ENCODE peak calls at places on chromosomes 16 and 17, in seven cellular contexts. One of them, this sample, is unnamed.

GRCh38 chr16:88920618-88921602 is 54.5 kb upstream of the PABPN1L start:
- DNase-seq in CD4-positive, CD25-positive, alpha-beta regulatory T cell: peak; percentile 52
- DNase-seq in CD8-positive, alpha-beta T cell: no peak
- DNase-seq in neural progenitor cell: no peak
- DNase-seq in tibial artery: no peak
- DNase-seq in adrenal gland: no peak
- DNase-seq in PC-9: peak; percentile 77
- DNase-seq in this sample: no peak

GRCh38 chr17:1169471-1169908 is 10.3 kb downstream of the ABR start:
- DNase-seq in CD4-positive, CD25-positive, alpha-beta regulatory T cell: no peak
- DNase-seq in CD8-positive, alpha-beta T cell: no peak
- DNase-seq in neural progenitor cell: no peak
- DNase-seq in tibial artery: no peak
- DNase-seq in adrenal gland: peak; percentile 84
- DNase-seq in PC-9: no peak
- DNase-seq in this sample: no peak

GRCh38 chr16:71426069-71426879 is 15.6 kb downstream of the TLE7 start:
- DNase-seq in CD4-positive, CD25-positive, alpha-beta regulatory T cell: peak; percentile 8
- DNase-seq in CD8-positive, alpha-beta T cell: peak; percentile 25
- DNase-seq in neural progenitor cell: peak; percentile 88
- DNase-seq in tibial artery: no peak
- DNase-seq in adrenal gland: no peak
- DNase-seq in PC-9: peak; percentile 31
- DNase-seq in this sample: no peak

GRCh38 chr17:8707591-8708453 is 36.8 kb downstream of the CCDC42 start:
- DNase-seq in CD4-positive, CD25-positive, alpha-beta regulatory T cell: no peak
- DNase-seq in CD8-positive, alpha-beta T cell: no peak
- DNase-seq in neural progenitor cell: no peak
- DNase-seq in tibial artery: peak; percentile 69
- DNase-seq in adrenal gland: no peak
- DNase-seq in PC-9: no peak
- DNase-seq in this sample: no peak

GRCh38 chr17:5191541-5192417 is at the start of gene ZNF594:
- DNase-seq in CD4-positive, CD25-positive, alpha-beta regulatory T cell: peak; percentile 98
- DNase-seq in CD8-positive, alpha-beta T cell: peak; percentile 98
- DNase-seq in neural progenitor cell: peak; percentile 96
- DNase-seq in tibial artery: peak; percentile 97
- DNase-seq in adrenal gland: peak; percentile 97
- DNase-seq in PC-9: peak; percentile 98
- DNase-seq in this sample: peak; percentile 98

GRCh38 chr17:66317629-66318028 is 15.2 kb downstream of the PRKCA start:
- DNase-seq in CD4-positive, CD25-positive, alpha-beta regulatory T cell: no peak
- DNase-seq in CD8-positive, alpha-beta T cell: no peak
- DNase-seq in neural progenitor cell: no peak
- DNase-seq in tibial artery: no peak
- DNase-seq in adrenal gland: no peak
- DNase-seq in PC-9: no peak
- DNase-seq in this sample: no peak

GRCh38 chr17:60729854-60730253 is 52.2 kb downstream of the BCAS3 start:
- DNase-seq in CD4-positive, CD25-positive, alpha-beta regulatory T cell: no peak
- DNase-seq in CD8-positive, alpha-beta T cell: no peak
- DNase-seq in neural progenitor cell: no peak
- DNase-seq in tibial artery: no peak
- DNase-seq in adrenal gland: no peak
- DNase-seq in PC-9: no peak
- DNase-seq in this sample: no peak

GRCh38 chr16:49405123-49405522 is 31.5 kb downstream of the C16orf78 start:
- DNase-seq in CD4-positive, CD25-positive, alpha-beta regulatory T cell: no peak
- DNase-seq in CD8-positive, alpha-beta T cell: no peak
- DNase-seq in neural progenitor cell: no peak
- DNase-seq in tibial artery: no peak
- DNase-seq in adrenal gland: no peak
- DNase-seq in PC-9: no peak
- DNase-seq in this sample: no peak

GRCh38 chr17:44610871-44611270 is 45.4 kb upstream of the MEIOC start:
- DNase-seq in CD4-positive, CD25-positive, alpha-beta regulatory T cell: no peak
- DNase-seq in CD8-positive, alpha-beta T cell: no peak
- DNase-seq in neural progenitor cell: no peak
- DNase-seq in tibial artery: no peak
- DNase-seq in adrenal gland: no peak
- DNase-seq in PC-9: no peak
- DNase-seq in this sample: no peak

GRCh38 chr16:583470-583814 is 6.4 kb upstream of the RAB40C start:
- DNase-seq in CD4-positive, CD25-positive, alpha-beta regulatory T cell: no peak
- DNase-seq in CD8-positive, alpha-beta T cell: no peak
- DNase-seq in neural progenitor cell: no peak
- DNase-seq in tibial artery: no peak
- DNase-seq in adrenal gland: no peak
- DNase-seq in PC-9: no peak
- DNase-seq in this sample: no peak

GRCh38 chr16:27326251-27326650 is 12.5 kb downstream of the IL4R start:
- DNase-seq in CD4-positive, CD25-positive, alpha-beta regulatory T cell: no peak
- DNase-seq in CD8-positive, alpha-beta T cell: no peak
- DNase-seq in neural progenitor cell: no peak
- DNase-seq in tibial artery: no peak
- DNase-seq in adrenal gland: no peak
- DNase-seq in PC-9: no peak
- DNase-seq in this sample: peak; percentile 12

GRCh38 chr16:27323781-27324561 is 10.2 kb downstream of the IL4R start:
- DNase-seq in CD4-positive, CD25-positive, alpha-beta regulatory T cell: no peak
- DNase-seq in CD8-positive, alpha-beta T cell: no peak
- DNase-seq in neural progenitor cell: no peak
- DNase-seq in tibial artery: peak; percentile 54
- DNase-seq in adrenal gland: peak; percentile 62
- DNase-seq in PC-9: no peak
- DNase-seq in this sample: no peak

GRCh38 chr16:27324851-27325301 is 11.1 kb downstream of the IL4R start:
- DNase-seq in CD4-positive, CD25-positive, alpha-beta regulatory T cell: no peak
- DNase-seq in CD8-positive, alpha-beta T cell: no peak
- DNase-seq in neural progenitor cell: peak; percentile 32
- DNase-seq in tibial artery: peak; percentile 71
- DNase-seq in adrenal gland: no peak
- DNase-seq in PC-9: no peak
- DNase-seq in this sample: no peak

GRCh38 chr16:27326738-27327585 is 13.2 kb downstream of the IL4R start:
- DNase-seq in CD4-positive, CD25-positive, alpha-beta regulatory T cell: peak; percentile 72
- DNase-seq in CD8-positive, alpha-beta T cell: peak; percentile 39
- DNase-seq in neural progenitor cell: peak; percentile 71
- DNase-seq in tibial artery: peak; percentile 94
- DNase-seq in adrenal gland: peak; percentile 95
- DNase-seq in PC-9: peak; percentile 97
- DNase-seq in this sample: no peak

DNA sequence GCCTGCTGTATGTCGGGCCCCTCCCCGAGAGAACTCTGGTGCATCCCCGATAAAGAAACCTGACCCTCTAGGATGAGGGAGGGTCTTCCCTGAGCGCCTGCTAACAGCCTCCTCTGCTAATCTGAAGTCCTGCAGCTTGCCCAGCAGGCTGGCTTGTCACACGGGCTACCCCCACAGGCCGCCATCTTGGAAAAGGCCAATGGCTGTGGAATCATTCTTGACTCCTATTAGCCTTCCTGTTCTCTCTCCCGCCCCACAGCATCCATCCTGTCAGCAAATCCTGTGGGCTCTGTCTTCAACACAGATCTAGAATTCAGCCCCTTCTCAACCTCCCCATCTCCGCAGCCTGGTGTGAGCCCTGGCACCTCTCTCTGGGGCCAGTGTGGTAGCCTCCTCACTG is 12.0 kb downstream of the IL4R start:
- DNase-seq in CD4-positive, CD25-positive, alpha-beta regulatory T cell: no peak
- DNase-seq in CD8-positive, alpha-beta T cell: no peak
- DNase-seq in neural progenitor cell: no peak
- DNase-seq in tibial artery: peak; percentile 57
- DNase-seq in adrenal gland: no peak
- DNase-seq in PC-9: no peak
- DNase-seq in this sample: peak; percentile 42
- H3K4me1 ChIP-seq in CD4-positive, CD25-positive, alpha-beta regulatory T cell: peaks cover 58% of the 10 kb centered on the region
- H3K4me1 ChIP-seq in CD8-positive, alpha-beta T cell: peaks cover 60% of the 10 kb centered on the region
- H3K4me1 ChIP-seq in neural progenitor cell: peaks cover 18% of the 10 kb centered on the region
- H3K4me1 ChIP-seq in tibial artery: peaks cover 73% of the 10 kb centered on the region
- H3K4me1 ChIP-seq in adrenal gland: peaks cover 70% of the 10 kb centered on the region
- H3K4me1 ChIP-seq in PC-9: peaks cover 73% of the 10 kb centered on the region
- H3K4me1 ChIP-seq in this sample: peaks cover 85% of the 10 kb centered on the region

DNA sequence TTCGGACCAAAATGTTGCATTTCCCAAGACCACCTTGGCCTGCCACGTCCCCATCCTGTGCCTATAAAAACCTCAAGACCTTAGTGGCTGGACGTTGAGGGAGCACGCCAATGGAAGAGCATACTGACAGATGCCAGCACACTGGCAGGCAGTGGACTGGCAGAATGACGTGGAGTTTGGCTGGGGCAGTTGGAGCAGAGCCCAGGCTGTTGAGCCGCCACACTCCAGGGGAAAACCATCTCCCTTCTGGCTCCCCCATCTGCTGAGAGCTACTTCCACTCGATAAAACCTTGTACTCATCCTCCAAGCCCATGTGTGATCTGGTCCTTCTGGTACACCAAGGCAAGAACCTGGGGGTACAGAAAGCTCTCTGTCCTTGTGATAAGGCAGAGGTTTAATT is 494.1 kb downstream of the CDH11 start:
- DNase-seq in CD4-positive, CD25-positive, alpha-beta regulatory T cell: no peak
- DNase-seq in CD8-positive, alpha-beta T cell: no peak
- DNase-seq in neural progenitor cell: no peak
- DNase-seq in tibial artery: no peak
- DNase-seq in adrenal gland: no peak
- DNase-seq in PC-9: no peak
- DNase-seq in this sample: no peak
- H3K4me3 ChIP-seq in CD4-positive, CD25-positive, alpha-beta regulatory T cell: no peak overlapping the region
- H3K4me3 ChIP-seq in CD8-positive, alpha-beta T cell: no peak overlapping the region
- H3K4me3 ChIP-seq in neural progenitor cell: no peak overlapping the region
- H3K4me3 ChIP-seq in tibial artery: no peak overlapping the region
- H3K4me3 ChIP-seq in adrenal gland: no peak overlapping the region
- H3K4me3 ChIP-seq in PC-9: no peak overlapping the region
- H3K4me3 ChIP-seq in this sample: no peak overlapping the region

DNA sequence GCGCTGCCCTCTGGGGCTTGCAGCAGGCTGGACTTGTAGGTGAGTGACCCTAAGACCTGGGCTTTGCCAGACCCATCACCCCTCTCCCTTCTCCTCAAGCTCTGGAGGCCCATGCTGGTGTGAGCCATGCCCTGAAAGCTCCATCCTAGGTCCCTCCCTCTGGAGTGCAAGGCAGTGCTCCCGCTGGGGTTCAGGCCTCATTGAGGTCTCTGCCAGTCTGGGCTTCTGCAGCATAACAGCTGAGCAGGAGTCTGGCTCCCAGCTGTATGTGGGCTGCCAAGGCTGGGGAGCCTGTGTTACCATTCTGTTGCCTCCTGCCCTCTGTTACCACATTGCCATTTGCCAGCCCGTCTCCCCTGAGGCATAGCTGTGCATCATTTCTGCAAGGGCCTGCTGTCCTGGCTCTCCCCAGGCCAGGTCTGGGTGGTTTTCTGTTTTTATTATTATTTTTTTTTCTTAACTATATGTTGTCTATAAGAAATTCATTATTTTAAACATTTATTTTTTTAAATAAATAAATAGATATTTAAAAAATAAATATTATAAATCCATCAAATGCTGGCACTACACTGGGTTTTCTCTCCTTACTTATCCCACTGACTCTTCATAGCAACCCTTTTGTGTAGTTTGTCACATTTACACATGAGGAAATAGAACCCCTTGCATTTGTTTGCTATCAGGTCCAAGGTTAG is 4.2 kb downstream of the SLC9A5 start:
- DNase-seq in CD4-positive, CD25-positive, alpha-beta regulatory T cell: no peak
- DNase-seq in CD8-positive, alpha-beta T cell: no peak
- DNase-seq in neural progenitor cell: no peak
- DNase-seq in tibial artery: no peak
- DNase-seq in adrenal gland: no peak
- DNase-seq in PC-9: no peak
- DNase-seq in this sample: no peak
- H3K9me3 ChIP-seq in CD4-positive, CD25-positive, alpha-beta regulatory T cell: no peaks in the 10 kb centered on the region
- H3K9me3 ChIP-seq in CD8-positive, alpha-beta T cell: no peaks in the 10 kb centered on the region
- H3K9me3 ChIP-seq in neural progenitor cell: no peaks in the 10 kb centered on the region
- H3K9me3 ChIP-seq in tibial artery: no peaks in the 10 kb centered on the region
- H3K9me3 ChIP-seq in adrenal gland: no peaks in the 10 kb centered on the region
- H3K9me3 ChIP-seq in PC-9: no peaks in the 10 kb centered on the region
- H3K9me3 ChIP-seq in this sample: no peaks in the 10 kb centered on the region

DNA sequence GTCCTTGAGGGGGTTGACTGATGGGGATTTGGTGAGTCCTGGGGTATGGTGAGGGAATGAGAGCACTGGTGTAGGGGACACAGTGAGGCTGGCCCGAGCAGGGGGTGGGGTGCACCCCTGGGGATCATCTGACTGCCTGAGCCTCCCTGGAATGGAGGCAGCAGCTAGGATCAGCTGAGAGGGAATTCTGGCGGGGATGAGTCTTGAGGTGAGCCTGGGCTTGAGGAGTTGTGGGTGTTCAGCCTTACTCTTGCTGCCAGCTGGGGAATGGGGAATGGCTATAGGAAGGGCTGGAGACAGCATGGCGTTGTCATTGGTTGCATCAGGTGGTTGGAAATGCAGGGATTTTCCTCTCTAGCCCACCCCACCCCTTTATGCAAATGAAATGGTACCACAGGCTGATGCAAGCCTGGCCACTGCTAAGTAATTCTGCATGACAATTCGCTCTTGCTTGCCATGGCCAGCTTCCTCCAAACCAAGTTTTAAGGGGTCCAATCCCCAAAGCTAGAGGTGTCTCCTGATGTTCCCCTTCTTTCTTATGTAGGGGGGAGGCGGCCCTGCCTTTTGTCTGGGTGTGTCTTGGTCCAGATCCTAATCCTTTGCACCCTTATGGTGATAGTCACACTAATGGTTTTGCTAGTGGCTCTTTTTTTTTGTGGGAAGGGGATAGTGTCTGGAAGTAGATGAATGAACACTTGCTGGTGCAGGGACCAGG is 7.5 kb downstream of the NFE2L1 start:
- DNase-seq in CD4-positive, CD25-positive, alpha-beta regulatory T cell: no peak
- DNase-seq in CD8-positive, alpha-beta T cell: no peak
- DNase-seq in neural progenitor cell: peak; percentile 33
- DNase-seq in tibial artery: no peak
- DNase-seq in adrenal gland: no peak
- DNase-seq in PC-9: peak; percentile 37
- DNase-seq in this sample: no peak
- H3K4me1 ChIP-seq in CD4-positive, CD25-positive, alpha-beta regulatory T cell: peaks cover 23% of the 10 kb centered on the region
- H3K4me1 ChIP-seq in CD8-positive, alpha-beta T cell: peaks cover 23% of the 10 kb centered on the region
- H3K4me1 ChIP-seq in neural progenitor cell: peaks cover 32% of the 10 kb centered on the region
- H3K4me1 ChIP-seq in tibial artery: peaks cover 64% of the 10 kb centered on the region
- H3K4me1 ChIP-seq in adrenal gland: peaks cover 47% of the 10 kb centered on the region
- H3K4me1 ChIP-seq in PC-9: peaks cover 45% of the 10 kb centered on the region
- H3K4me1 ChIP-seq in this sample: peaks cover 28% of the 10 kb centered on the region

GRCh38 chr16:55657616-55658015 is 1.8 kb downstream of the SLC6A2 start:
- DNase-seq in CD4-positive, CD25-positive, alpha-beta regulatory T cell: no peak
- DNase-seq in CD8-positive, alpha-beta T cell: no peak
- DNase-seq in neural progenitor cell: no peak
- DNase-seq in tibial artery: no peak
- DNase-seq in adrenal gland: no peak
- DNase-seq in PC-9: no peak
- DNase-seq in this sample: no peak

GRCh38 chr16:55655381-55655708 is 443 bp upstream of the SLC6A2 start:
- DNase-seq in CD4-positive, CD25-positive, alpha-beta regulatory T cell: no peak
- DNase-seq in CD8-positive, alpha-beta T cell: no peak
- DNase-seq in neural progenitor cell: no peak
- DNase-seq in tibial artery: no peak
- DNase-seq in adrenal gland: no peak
- DNase-seq in PC-9: no peak
- DNase-seq in this sample: no peak

GRCh38 chr16:55653106-55653505 is 2.7 kb upstream of the SLC6A2 start:
- DNase-seq in CD4-positive, CD25-positive, alpha-beta regulatory T cell: no peak
- DNase-seq in CD8-positive, alpha-beta T cell: no peak
- DNase-seq in neural progenitor cell: no peak
- DNase-seq in tibial artery: no peak
- DNase-seq in adrenal gland: no peak
- DNase-seq in PC-9: no peak
- DNase-seq in this sample: no peak

GRCh38 chr16:55656695-55657092 is 906 bp downstream of the SLC6A2 start:
- DNase-seq in CD4-positive, CD25-positive, alpha-beta regulatory T cell: no peak
- DNase-seq in CD8-positive, alpha-beta T cell: no peak
- DNase-seq in neural progenitor cell: no peak
- DNase-seq in tibial artery: no peak
- DNase-seq in adrenal gland: no peak
- DNase-seq in PC-9: no peak
- DNase-seq in this sample: no peak

GRCh38 chr16:55655709-55656694 is at the start of gene SLC6A2:
- DNase-seq in CD4-positive, CD25-positive, alpha-beta regulatory T cell: no peak
- DNase-seq in CD8-positive, alpha-beta T cell: no peak
- DNase-seq in neural progenitor cell: peak; percentile 82
- DNase-seq in tibial artery: no peak
- DNase-seq in adrenal gland: no peak
- DNase-seq in PC-9: no peak
- DNase-seq in this sample: no peak
- H3K4me3 ChIP-seq in CD4-positive, CD25-positive, alpha-beta regulatory T cell: no peak within 1 kb of the TSS
- H3K4me3 ChIP-seq in CD8-positive, alpha-beta T cell: no peak within 1 kb of the TSS
- H3K4me3 ChIP-seq in neural progenitor cell: peak within 1 kb of the TSS; percentile 55
- H3K4me3 ChIP-seq in tibial artery: peak within 1 kb of the TSS; percentile 28
- H3K4me3 ChIP-seq in adrenal gland: no peak within 1 kb of the TSS
- H3K4me3 ChIP-seq in PC-9: no peak within 1 kb of the TSS
- H3K4me3 ChIP-seq in this sample: no peak within 1 kb of the TSS